ENCODE peak calls at places on chromosomes 16 and 17, in nine cellular contexts. M is GDM1; K is neural progenitor cell; V is psoas muscle; G is tibial artery; I is activated T-helper 1 cell treated with anti-CD3 and anti-CD28 coated beads, Interleukin-12 subunit alpha, Interleukin-12 subunit beta, Interleukin-2, Interleukin-4 antibody, amounts not matched to agents 30 ng/mL and 10 ng/mL and 1 ng/mL, durations not matched to agents 14 hours and 24 hours and 36 hours; D is stimulated activated CD4-positive, alpha-beta T cell treated with anti-CD3 and anti-CD28 coated beads, Interleukin-1b, Interleukin-23, amount 100 ng/mL, for 24 hours; Z is Kasumi-1; H is activated naive CD4-positive, alpha-beta T cell. A is an unnamed sample.

GRCh38 chr16:65180986-65181710 is 59.3 kb upstream of the CDH11 start:
- DNase-seq in M (no peak), D (no peak), I (no peak), K (no peak), Z (no peak), V (no peak), H (no peak), G (no peak), A (no peak)

GRCh38 chr16:20851601-20852000 is 45.3 kb downstream of the REXO5 start:
- DNase-seq in Z (no peak), M (no peak), I (no peak), D (no peak), G (peak; percentile 90), K (no peak), V (peak; percentile 82), H (no peak), A (no peak)

GRCh38 chr17:82305727-82306300 is 11.6 kb downstream of the CD7 start:
- DNase-seq in M (peak; percentile 75), H (no peak), Z (no peak), V (no peak), D (no peak), I (no peak), G (no peak), K (no peak), A (no peak)

GRCh38 chr17:67836205-67836987 is 11.1 kb downstream of the BPTF start:
- DNase-seq in H (no peak), K (no peak), I (no peak), G (no peak), D (no peak), M (no peak), V (no peak), Z (no peak), A (no peak)

GRCh38 chr16:15765880-15766279 is 90.9 kb downstream of the MYH11 start:
- DNase-seq in H (no peak), V (no peak), M (peak; percentile 58), G (no peak), Z (peak; percentile 66), D (no peak), I (peak; percentile 33), K (peak; percentile 77), A (no peak)

GRCh38 chr17:51439395-51440229 is 179.3 kb downstream of the UTP18 start:
- DNase-seq in D (no peak), G (no peak), M (no peak), I (no peak), K (no peak), H (no peak), V (no peak), Z (no peak), A (no peak)

GRCh38 chr17:48031966-48032365 is 5.6 kb downstream of the COPZ2 start:
- DNase-seq in K (no peak), Z (no peak), D (no peak), M (no peak), I (no peak), H (no peak), V (no peak), G (no peak), A (no peak)

GRCh38 chr16:10509534-10510025 is 70.8 kb downstream of the EMP2 start:
- DNase-seq in G (peak; percentile 47), M (peak; percentile 65), I (peak; percentile 49), Z (peak; percentile 28), V (no peak), H (no peak), K (peak; percentile 89), D (peak; percentile 25), A (peak; percentile 61)

GRCh38 chr17:1473170-1473569 is 17.1 kb upstream of the CRK start:
- DNase-seq in M (no peak), I (no peak), Z (peak; percentile 24), H (no peak), G (no peak), K (no peak), V (no peak), D (no peak), A (no peak)

GRCh38 chr17:75872434-75873351 is 5.7 kb downstream of the TRIM47 start:
- DNase-seq in M (no peak), D (no peak), K (no peak), H (no peak), I (peak; percentile 69), Z (no peak), G (peak; percentile 92), V (peak; percentile 81), A (no peak)

GRCh38 chr17:12095522-12095921 is 74.8 kb downstream of the MAP2K4 start:
- DNase-seq in M (no peak), H (no peak), G (no peak), I (no peak), K (no peak), Z (no peak), D (no peak), V (no peak), A (no peak)

GRCh38 chr17:6752068-6752909 is 3.6 kb upstream of the XAF1 start:
- DNase-seq in K (no peak), H (no peak), V (peak; percentile 48), I (no peak), Z (peak; percentile 59), D (no peak), M (no peak), G (peak; percentile 81), A (no peak)

GRCh38 chr16:72124761-72125634 is 31.4 kb downstream of the DHX38 start:
- DNase-seq in K (peak; percentile 80), M (no peak), H (peak; percentile 14), I (peak; percentile 39), V (peak; percentile 77), G (no peak), Z (peak; percentile 78), D (peak; percentile 45), A (peak; percentile 71)

GRCh38 chr17:9811086-9811485 is 10.8 kb downstream of the GSG1L2 start:
- DNase-seq in D (no peak), I (no peak), V (no peak), M (no peak), G (no peak), H (no peak), Z (no peak), K (no peak), A (no peak)

A was measured in CD14-positive monocyte.